ENCODE peak calls at places on chromosome 10, in nine cellular contexts. One of them, this sample, is unnamed.

GRCh38 chr10:58266826-58267712 is 625 bp downstream of the IPMK start:
- DNase-seq in SK-N-SH: peak
- DNase-seq in transverse colon: peak
- DNase-seq in H1: peak
- DNase-seq in GM23338: peak
- DNase-seq in prostate gland: peak
- DNase-seq in upper lobe of left lung: peak
- DNase-seq in GM12891: no peak
- DNase-seq in suprapubic skin: peak
- DNase-seq in this sample: peak

GRCh38 chr10:132962623-132963429 is 20.5 kb upstream of the CFAP46 start:
- DNase-seq in SK-N-SH: no peak
- DNase-seq in transverse colon: no peak
- DNase-seq in H1: no peak
- DNase-seq in GM23338: no peak
- DNase-seq in prostate gland: no peak
- DNase-seq in upper lobe of left lung: no peak
- DNase-seq in GM12891: no peak
- DNase-seq in suprapubic skin: no peak
- DNase-seq in this sample: no peak

GRCh38 chr10:86583983-86584382 is 62.4 kb upstream of the WAPL start:
- DNase-seq in SK-N-SH: no peak
- DNase-seq in transverse colon: no peak
- DNase-seq in H1: peak
- DNase-seq in GM23338: peak
- DNase-seq in prostate gland: no peak
- DNase-seq in upper lobe of left lung: no peak
- DNase-seq in GM12891: no peak
- DNase-seq in suprapubic skin: no peak
- DNase-seq in this sample: no peak

GRCh38 chr10:12111528-12111927 is 17.9 kb upstream of the SEC61A2 start:
- DNase-seq in SK-N-SH: no peak
- DNase-seq in transverse colon: no peak
- DNase-seq in H1: no peak
- DNase-seq in GM23338: no peak
- DNase-seq in prostate gland: no peak
- DNase-seq in upper lobe of left lung: no peak
- DNase-seq in GM12891: no peak
- DNase-seq in suprapubic skin: no peak
- DNase-seq in this sample: no peak

GRCh38 chr10:34835908-34836558 is 20.9 kb upstream of the PARD3 start:
- DNase-seq in SK-N-SH: no peak
- DNase-seq in transverse colon: no peak
- DNase-seq in H1: no peak
- DNase-seq in GM23338: no peak
- DNase-seq in prostate gland: no peak
- DNase-seq in upper lobe of left lung: no peak
- DNase-seq in GM12891: no peak
- DNase-seq in suprapubic skin: peak
- DNase-seq in this sample: no peak

GRCh38 chr10:126972622-126973414 is 67.6 kb downstream of the DOCK1 start:
- DNase-seq in SK-N-SH: no peak
- DNase-seq in transverse colon: no peak
- DNase-seq in H1: no peak
- DNase-seq in GM23338: no peak
- DNase-seq in prostate gland: no peak
- DNase-seq in upper lobe of left lung: no peak
- DNase-seq in GM12891: no peak
- DNase-seq in suprapubic skin: peak
- DNase-seq in this sample: no peak

GRCh38 chr10:53808677-53809076 is 992.4 kb downstream of the PCDH15 start:
- DNase-seq in SK-N-SH: no peak
- DNase-seq in transverse colon: no peak
- DNase-seq in H1: no peak
- DNase-seq in GM23338: peak
- DNase-seq in prostate gland: no peak
- DNase-seq in upper lobe of left lung: no peak
- DNase-seq in GM12891: no peak
- DNase-seq in suprapubic skin: no peak
- DNase-seq in this sample: no peak

GRCh38 chr10:112374724-112375541 is 1.0 kb downstream of the ACSL5 start:
- DNase-seq in SK-N-SH: no peak
- DNase-seq in transverse colon: peak
- DNase-seq in H1: no peak
- DNase-seq in GM23338: no peak
- DNase-seq in prostate gland: no peak
- DNase-seq in upper lobe of left lung: peak
- DNase-seq in GM12891: peak
- DNase-seq in suprapubic skin: no peak
- DNase-seq in this sample: no peak

GRCh38 chr10:22560391-22561239 is 153.8 kb downstream of the PIP4K2A start:
- DNase-seq in SK-N-SH: no peak
- DNase-seq in transverse colon: no peak
- DNase-seq in H1: no peak
- DNase-seq in GM23338: no peak
- DNase-seq in prostate gland: no peak
- DNase-seq in upper lobe of left lung: no peak
- DNase-seq in GM12891: no peak
- DNase-seq in suprapubic skin: no peak
- DNase-seq in this sample: no peak

GRCh38 chr10:66837990-66838389 is 87.8 kb upstream of the LRRTM3 start:
- DNase-seq in SK-N-SH: no peak
- DNase-seq in transverse colon: no peak
- DNase-seq in H1: no peak
- DNase-seq in GM23338: no peak
- DNase-seq in prostate gland: no peak
- DNase-seq in upper lobe of left lung: no peak
- DNase-seq in GM12891: no peak
- DNase-seq in suprapubic skin: no peak
- DNase-seq in this sample: no peak

GRCh38 chr10:102434251-102434913 is 2.0 kb upstream of the CUEDC2 start:
- DNase-seq in SK-N-SH: no peak
- DNase-seq in transverse colon: no peak
- DNase-seq in H1: no peak
- DNase-seq in GM23338: no peak
- DNase-seq in prostate gland: no peak
- DNase-seq in upper lobe of left lung: no peak
- DNase-seq in GM12891: no peak
- DNase-seq in suprapubic skin: no peak
- DNase-seq in this sample: no peak
- TF ChIP-seq POLR2AphosphoS5 in SK-N-SH: no peak
- TF ChIP-seq POLR2AphosphoS5 in transverse colon: no peak
- TF ChIP-seq POLR2AphosphoS5 in H1: no peak
- TF ChIP-seq POLR2AphosphoS5 in GM23338: no peak
- TF ChIP-seq POLR2AphosphoS5 in prostate gland: no peak
- TF ChIP-seq POLR2AphosphoS5 in upper lobe of left lung: peak
- TF ChIP-seq POLR2AphosphoS5 in GM12891: no peak
- TF ChIP-seq POLR2AphosphoS5 in suprapubic skin: no peak
- TF ChIP-seq POLR2AphosphoS5 in this sample: peak

DNA sequence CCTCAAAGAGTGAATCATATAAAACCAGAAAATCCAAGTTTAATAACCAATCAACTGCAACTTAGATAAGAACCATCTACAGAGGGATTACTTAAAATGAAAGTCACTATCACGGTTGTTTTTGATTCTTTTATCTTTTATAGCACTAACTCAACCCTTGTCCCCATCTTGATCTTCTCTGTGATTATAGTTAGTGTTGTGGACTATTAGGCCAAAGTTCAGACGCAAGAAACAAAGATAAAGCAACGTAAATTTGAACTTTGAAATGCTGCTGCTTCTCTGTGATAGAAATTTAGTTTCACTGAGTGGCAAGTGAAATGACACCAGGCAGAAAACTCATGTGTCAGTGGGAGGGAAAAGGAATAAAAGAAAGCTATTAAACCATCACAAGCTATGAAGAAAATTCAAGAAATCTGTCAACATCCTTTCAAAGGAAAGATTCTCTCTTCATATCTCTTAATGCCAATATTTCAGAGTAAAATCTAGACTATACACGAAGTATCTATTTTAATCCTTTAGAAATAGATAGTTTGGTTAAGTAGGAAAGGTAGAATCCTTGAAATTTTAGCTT is 71.8 kb upstream of the MALRD1 start:
- DNase-seq in SK-N-SH: no peak
- DNase-seq in transverse colon: no peak
- DNase-seq in H1: no peak
- DNase-seq in GM23338: no peak
- DNase-seq in prostate gland: no peak
- DNase-seq in upper lobe of left lung: no peak
- DNase-seq in GM12891: no peak
- DNase-seq in suprapubic skin: no peak
- DNase-seq in this sample: no peak
- TF ChIP-seq POLR2AphosphoS5 in SK-N-SH: no peak
- TF ChIP-seq POLR2AphosphoS5 in transverse colon: no peak
- TF ChIP-seq POLR2AphosphoS5 in H1: no peak
- TF ChIP-seq POLR2AphosphoS5 in GM23338: no peak
- TF ChIP-seq POLR2AphosphoS5 in prostate gland: no peak
- TF ChIP-seq POLR2AphosphoS5 in upper lobe of left lung: no peak
- TF ChIP-seq POLR2AphosphoS5 in GM12891: no peak
- TF ChIP-seq POLR2AphosphoS5 in suprapubic skin: no peak
- TF ChIP-seq POLR2AphosphoS5 in this sample: no peak

DNA sequence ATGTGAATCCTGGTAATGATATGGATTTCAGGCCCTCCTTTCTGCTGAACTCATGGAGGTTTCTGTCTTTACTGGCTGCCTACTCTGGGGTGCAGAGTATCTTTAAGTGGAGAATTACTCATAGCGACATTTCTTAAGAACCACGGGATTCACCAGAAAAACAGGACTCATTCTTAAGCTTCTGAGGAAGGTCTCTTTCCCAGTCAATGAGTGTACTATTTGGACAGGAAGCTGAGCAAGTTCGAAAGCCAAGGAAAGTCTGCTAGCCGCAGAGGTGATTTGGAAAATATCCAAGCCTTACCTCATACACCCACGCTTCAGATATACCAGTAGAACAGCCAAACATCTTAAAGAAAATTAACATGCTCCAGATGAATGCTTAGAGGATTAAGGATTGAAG is 377.6 kb upstream of the MYO3A start:
- DNase-seq in SK-N-SH: no peak
- DNase-seq in transverse colon: no peak
- DNase-seq in H1: no peak
- DNase-seq in GM23338: no peak
- DNase-seq in prostate gland: no peak
- DNase-seq in upper lobe of left lung: no peak
- DNase-seq in GM12891: no peak
- DNase-seq in suprapubic skin: no peak
- DNase-seq in this sample: no peak
- TF ChIP-seq POLR2AphosphoS5 in SK-N-SH: no peak
- TF ChIP-seq POLR2AphosphoS5 in transverse colon: no peak
- TF ChIP-seq POLR2AphosphoS5 in H1: no peak
- TF ChIP-seq POLR2AphosphoS5 in GM23338: no peak
- TF ChIP-seq POLR2AphosphoS5 in prostate gland: no peak
- TF ChIP-seq POLR2AphosphoS5 in upper lobe of left lung: no peak
- TF ChIP-seq POLR2AphosphoS5 in GM12891: no peak
- TF ChIP-seq POLR2AphosphoS5 in suprapubic skin: no peak
- TF ChIP-seq POLR2AphosphoS5 in this sample: no peak

DNA sequence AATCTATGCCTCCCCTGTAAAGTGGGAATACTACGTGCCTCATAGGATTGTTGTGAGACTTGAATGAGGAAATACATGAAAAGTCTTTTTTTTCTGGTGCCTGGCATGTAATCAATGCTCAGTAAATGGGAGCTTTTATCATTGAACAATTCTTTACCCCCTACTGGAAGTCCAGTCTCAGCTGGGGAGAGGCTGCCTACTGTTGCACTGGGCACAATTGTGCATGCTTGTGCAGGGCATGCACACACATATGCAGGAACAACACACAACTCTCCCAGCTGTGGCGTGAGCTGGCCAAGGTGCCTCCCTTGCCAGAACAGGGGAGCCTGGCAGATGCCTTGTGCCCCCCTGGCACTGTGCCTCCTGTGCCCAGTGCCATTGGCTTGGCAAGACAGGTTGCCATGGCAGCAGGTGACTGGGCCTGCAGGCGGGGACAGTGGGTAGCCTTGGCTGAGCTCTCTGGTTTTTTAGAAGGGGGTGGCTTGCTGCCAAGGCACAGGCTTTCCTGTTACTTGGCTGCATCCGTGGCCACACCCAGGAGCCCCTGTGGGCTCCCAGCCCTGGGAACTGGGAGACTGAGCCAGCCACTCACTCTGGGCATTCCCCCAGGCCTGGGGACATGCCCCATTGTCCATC is 16.1 kb upstream of the PALD1 start:
- DNase-seq in SK-N-SH: peak
- DNase-seq in transverse colon: peak
- DNase-seq in H1: no peak
- DNase-seq in GM23338: no peak
- DNase-seq in prostate gland: peak
- DNase-seq in upper lobe of left lung: peak
- DNase-seq in GM12891: no peak
- DNase-seq in suprapubic skin: no peak
- DNase-seq in this sample: peak
- TF ChIP-seq POLR2AphosphoS5 in SK-N-SH: no peak
- TF ChIP-seq POLR2AphosphoS5 in transverse colon: no peak
- TF ChIP-seq POLR2AphosphoS5 in H1: no peak
- TF ChIP-seq POLR2AphosphoS5 in GM23338: no peak
- TF ChIP-seq POLR2AphosphoS5 in prostate gland: no peak
- TF ChIP-seq POLR2AphosphoS5 in upper lobe of left lung: no peak
- TF ChIP-seq POLR2AphosphoS5 in GM12891: no peak
- TF ChIP-seq POLR2AphosphoS5 in suprapubic skin: no peak
- TF ChIP-seq POLR2AphosphoS5 in this sample: no peak